ENCODE peak calls at places on chromosomes 4 and X, in eight cellular contexts. One of them, this sample, is unnamed.

GRCh38 chr4:15754323-15754722 is 23.8 kb upstream of the CD38 start:
- DNase-seq in ascending aorta: no peak
- DNase-seq in right lobe of liver: no peak
- DNase-seq in adipocyte: no peak
- DNase-seq in right cardiac atrium: no peak
- DNase-seq in tibial nerve: no peak
- DNase-seq in colonic mucosa: no peak
- DNase-seq in A549: no peak
- DNase-seq in this sample: peak; percentile 91

GRCh38 chr4:140952709-140953108 is 180.6 kb downstream of the RNF150 start:
- DNase-seq in ascending aorta: no peak
- DNase-seq in right lobe of liver: no peak
- DNase-seq in adipocyte: peak; percentile 53
- DNase-seq in right cardiac atrium: no peak
- DNase-seq in tibial nerve: no peak
- DNase-seq in colonic mucosa: no peak
- DNase-seq in A549: no peak
- DNase-seq in this sample: no peak

GRCh38 chrX:149628280-149628679 is 3.3 kb downstream of the TMEM185A start:
- DNase-seq in ascending aorta: no peak
- DNase-seq in right lobe of liver: no peak
- DNase-seq in adipocyte: no peak
- DNase-seq in right cardiac atrium: no peak
- DNase-seq in tibial nerve: no peak
- DNase-seq in colonic mucosa: no peak
- DNase-seq in A549: no peak
- DNase-seq in this sample: no peak

GRCh38 chrX:12984629-12985303 is 9.9 kb downstream of the TMSB4X start:
- DNase-seq in ascending aorta: no peak
- DNase-seq in right lobe of liver: no peak
- DNase-seq in adipocyte: peak; percentile 22
- DNase-seq in right cardiac atrium: no peak
- DNase-seq in tibial nerve: no peak
- DNase-seq in colonic mucosa: no peak
- DNase-seq in A549: peak; percentile 76
- DNase-seq in this sample: peak; percentile 63

GRCh38 chrX:53654378-53654777 is 32.1 kb downstream of the HUWE1 start:
- DNase-seq in ascending aorta: no peak
- DNase-seq in right lobe of liver: no peak
- DNase-seq in adipocyte: peak; percentile 29
- DNase-seq in right cardiac atrium: no peak
- DNase-seq in tibial nerve: no peak
- DNase-seq in colonic mucosa: no peak
- DNase-seq in A549: no peak
- DNase-seq in this sample: no peak

GRCh38 chrX:35682481-35682880 is 115.7 kb upstream of the MAGEB16 start:
- DNase-seq in ascending aorta: no peak
- DNase-seq in right lobe of liver: no peak
- DNase-seq in adipocyte: no peak
- DNase-seq in right cardiac atrium: no peak
- DNase-seq in tibial nerve: no peak
- DNase-seq in colonic mucosa: no peak
- DNase-seq in A549: no peak
- DNase-seq in this sample: no peak

GRCh38 chrX:112512509-112512908 is 167.2 kb downstream of the LHFPL1 start:
- DNase-seq in ascending aorta: no peak
- DNase-seq in right lobe of liver: no peak
- DNase-seq in adipocyte: peak; percentile 15
- DNase-seq in right cardiac atrium: no peak
- DNase-seq in tibial nerve: no peak
- DNase-seq in colonic mucosa: no peak
- DNase-seq in A549: no peak
- DNase-seq in this sample: no peak

GRCh38 chrX:16160729-16161128 is 6.6 kb upstream of the MAGEB17 start:
- DNase-seq in ascending aorta: no peak
- DNase-seq in right lobe of liver: no peak
- DNase-seq in adipocyte: peak; percentile 30
- DNase-seq in right cardiac atrium: no peak
- DNase-seq in tibial nerve: no peak
- DNase-seq in colonic mucosa: no peak
- DNase-seq in A549: peak; percentile 53
- DNase-seq in this sample: no peak

GRCh38 chr4:97500423-97500822 is 642.9 kb downstream of the STPG2 start:
- DNase-seq in ascending aorta: no peak
- DNase-seq in right lobe of liver: no peak
- DNase-seq in adipocyte: no peak
- DNase-seq in right cardiac atrium: no peak
- DNase-seq in tibial nerve: no peak
- DNase-seq in colonic mucosa: no peak
- DNase-seq in A549: no peak
- DNase-seq in this sample: no peak

GRCh38 chr4:109969909-109970308 is 57.2 kb downstream of the EGF start:
- DNase-seq in ascending aorta: no peak
- DNase-seq in right lobe of liver: no peak
- DNase-seq in adipocyte: no peak
- DNase-seq in right cardiac atrium: no peak
- DNase-seq in tibial nerve: no peak
- DNase-seq in colonic mucosa: no peak
- DNase-seq in A549: no peak
- DNase-seq in this sample: peak; percentile 25

GRCh38 chrX:44003975-44004374 is 30.8 kb upstream of the NDP start:
- DNase-seq in ascending aorta: no peak
- DNase-seq in right lobe of liver: no peak
- DNase-seq in adipocyte: peak; percentile 3
- DNase-seq in right cardiac atrium: no peak
- DNase-seq in tibial nerve: no peak
- DNase-seq in colonic mucosa: no peak
- DNase-seq in A549: no peak
- DNase-seq in this sample: no peak

GRCh38 chr4:141871086-141871485 is 234.7 kb downstream of the IL15 start:
- DNase-seq in ascending aorta: no peak
- DNase-seq in right lobe of liver: no peak
- DNase-seq in adipocyte: peak; percentile 14
- DNase-seq in right cardiac atrium: no peak
- DNase-seq in tibial nerve: no peak
- DNase-seq in colonic mucosa: no peak
- DNase-seq in A549: no peak
- DNase-seq in this sample: peak; percentile 39

GRCh38 chr4:46390353-46391058 is 578 bp upstream of the GABRA2 start:
- DNase-seq in ascending aorta: no peak
- DNase-seq in right lobe of liver: no peak
- DNase-seq in adipocyte: no peak
- DNase-seq in right cardiac atrium: peak; percentile 21
- DNase-seq in tibial nerve: no peak
- DNase-seq in colonic mucosa: no peak
- DNase-seq in A549: no peak
- DNase-seq in this sample: no peak
- H3K4me3 ChIP-seq in ascending aorta: peak overlapping the region; percentile 45
- H3K4me3 ChIP-seq in right lobe of liver: no peak overlapping the region
- H3K4me3 ChIP-seq in adipocyte: peak overlapping the region; percentile 59
- H3K4me3 ChIP-seq in right cardiac atrium: peak overlapping the region; percentile 37
- H3K4me3 ChIP-seq in tibial nerve: peak overlapping the region; percentile 38
- H3K4me3 ChIP-seq in colonic mucosa: peak overlapping the region; percentile 38
- H3K4me3 ChIP-seq in A549: peak overlapping the region; percentile 32
- H3K4me3 ChIP-seq in this sample: no peak overlapping the region

DNA sequence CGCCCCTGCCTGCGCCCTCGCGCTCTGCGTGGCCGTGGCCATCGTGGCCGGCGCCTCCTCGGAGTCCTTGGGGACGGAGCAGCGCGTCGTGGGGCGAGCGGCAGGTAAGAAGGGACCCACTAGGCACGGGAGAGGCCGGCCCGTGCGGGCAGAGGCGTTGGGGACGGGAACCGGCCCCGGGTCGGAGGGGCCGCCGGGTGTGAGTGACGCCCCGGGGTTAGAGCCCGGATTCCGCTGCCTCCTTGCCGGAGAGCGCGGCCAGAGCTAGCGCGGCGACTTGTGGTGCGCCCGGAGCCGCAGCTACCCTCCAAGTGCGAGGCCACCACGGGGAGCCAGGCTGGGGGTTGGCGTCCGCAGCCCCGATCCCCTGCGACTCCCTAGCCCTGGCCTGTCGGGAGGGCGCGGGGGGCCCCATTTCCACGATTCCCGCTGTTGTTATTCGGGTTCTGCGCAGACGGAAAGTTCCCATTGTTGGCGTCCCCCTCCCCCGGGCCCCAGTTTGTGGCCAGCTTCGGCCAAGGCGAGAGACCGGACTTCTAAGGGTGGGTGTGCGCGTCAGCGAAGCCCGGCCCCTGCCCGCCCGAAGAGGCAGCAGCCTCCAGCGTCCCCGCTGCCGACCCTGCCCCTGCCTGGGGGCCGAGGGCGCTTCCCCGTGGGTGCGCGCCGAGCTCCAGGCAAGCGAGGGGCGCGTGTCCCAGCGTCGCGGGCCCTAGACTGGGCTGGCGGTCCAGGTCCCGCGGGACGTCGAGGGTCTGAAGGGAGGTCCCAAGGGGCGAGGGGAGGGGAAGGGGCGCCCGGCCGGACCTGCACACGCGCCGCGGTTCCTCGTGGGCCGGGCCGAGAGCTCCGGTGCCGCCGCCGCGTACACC is 1.1 kb downstream of the FGFR3 start:
- DNase-seq in ascending aorta: no peak
- DNase-seq in right lobe of liver: no peak
- DNase-seq in adipocyte: peak; percentile 41
- DNase-seq in right cardiac atrium: no peak
- DNase-seq in tibial nerve: no peak
- DNase-seq in colonic mucosa: no peak
- DNase-seq in A549: peak; percentile 42
- DNase-seq in this sample: no peak
- H3K4me3 ChIP-seq in ascending aorta: peak overlapping the region; percentile 55
- H3K4me3 ChIP-seq in right lobe of liver: peak overlapping the region; percentile 68
- H3K4me3 ChIP-seq in adipocyte: no peak overlapping the region
- H3K4me3 ChIP-seq in right cardiac atrium: peak overlapping the region; percentile 78
- H3K4me3 ChIP-seq in tibial nerve: peak overlapping the region; percentile 15
- H3K4me3 ChIP-seq in colonic mucosa: peak overlapping the region; percentile 64
- H3K4me3 ChIP-seq in A549: peak overlapping the region; percentile 62
- H3K4me3 ChIP-seq in this sample: peak overlapping the region; percentile 29

GRCh38 chr4:8857682-8858187 is 13.9 kb downstream of the HMX1 start:
- DNase-seq in ascending aorta: no peak
- DNase-seq in right lobe of liver: no peak
- DNase-seq in adipocyte: no peak
- DNase-seq in right cardiac atrium: no peak
- DNase-seq in tibial nerve: no peak
- DNase-seq in colonic mucosa: no peak
- DNase-seq in A549: no peak
- DNase-seq in this sample: no peak

GRCh38 chr4:8856835-8857590 is 14.6 kb downstream of the HMX1 start:
- DNase-seq in ascending aorta: no peak
- DNase-seq in right lobe of liver: no peak
- DNase-seq in adipocyte: no peak
- DNase-seq in right cardiac atrium: no peak
- DNase-seq in tibial nerve: no peak
- DNase-seq in colonic mucosa: no peak
- DNase-seq in A549: no peak
- DNase-seq in this sample: no peak

GRCh38 chr4:8859550-8860095 is 12.0 kb downstream of the HMX1 start:
- DNase-seq in ascending aorta: no peak
- DNase-seq in right lobe of liver: no peak
- DNase-seq in adipocyte: no peak
- DNase-seq in right cardiac atrium: no peak
- DNase-seq in tibial nerve: no peak
- DNase-seq in colonic mucosa: no peak
- DNase-seq in A549: no peak
- DNase-seq in this sample: no peak

GRCh38 chr4:8858925-8859210 is 12.8 kb downstream of the HMX1 start:
- DNase-seq in ascending aorta: no peak
- DNase-seq in right lobe of liver: no peak
- DNase-seq in adipocyte: no peak
- DNase-seq in right cardiac atrium: no peak
- DNase-seq in tibial nerve: no peak
- DNase-seq in colonic mucosa: no peak
- DNase-seq in A549: no peak
- DNase-seq in this sample: no peak

DNA sequence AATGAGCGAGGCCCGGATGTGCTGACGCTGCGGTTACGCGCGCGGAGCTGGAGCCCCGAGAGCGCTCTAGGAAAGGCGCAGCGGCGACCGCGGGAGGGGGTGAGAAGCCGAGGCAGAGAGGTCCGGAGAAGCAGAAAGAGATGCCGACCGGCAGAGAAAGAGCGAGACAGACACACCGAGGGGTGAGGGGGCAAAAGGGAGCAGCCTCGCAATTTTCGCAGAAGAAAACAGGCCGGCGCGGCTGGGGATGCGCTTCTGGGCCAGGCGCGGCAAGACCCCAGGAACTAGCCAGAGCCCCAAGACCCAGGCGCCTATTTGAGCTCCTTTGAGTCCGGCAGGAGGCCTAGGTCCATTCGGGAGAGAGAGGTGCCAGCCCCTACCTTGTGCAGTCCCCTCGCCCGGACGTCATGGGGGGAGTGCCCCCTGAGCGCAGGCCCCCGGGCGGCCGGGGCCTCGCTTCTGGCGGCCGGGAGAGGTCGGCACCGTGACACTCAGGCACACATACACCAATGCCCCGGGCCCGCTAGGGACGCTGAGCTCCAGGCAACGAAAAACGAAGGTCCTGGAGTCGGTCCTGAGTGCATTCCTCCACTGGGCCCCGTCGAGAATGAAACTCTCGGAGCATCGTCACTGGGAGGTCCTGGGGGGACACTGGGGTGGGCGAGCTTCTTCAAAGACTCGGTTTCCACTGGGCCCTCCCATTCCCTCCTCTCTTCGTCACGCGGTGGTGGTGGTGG is 13.3 kb downstream of the HMX1 start:
- DNase-seq in ascending aorta: no peak
- DNase-seq in right lobe of liver: no peak
- DNase-seq in adipocyte: no peak
- DNase-seq in right cardiac atrium: no peak
- DNase-seq in tibial nerve: no peak
- DNase-seq in colonic mucosa: no peak
- DNase-seq in A549: no peak
- DNase-seq in this sample: no peak
- H3K4me3 ChIP-seq in ascending aorta: no peak overlapping the region
- H3K4me3 ChIP-seq in right lobe of liver: no peak overlapping the region
- H3K4me3 ChIP-seq in adipocyte: no peak overlapping the region
- H3K4me3 ChIP-seq in right cardiac atrium: no peak overlapping the region
- H3K4me3 ChIP-seq in tibial nerve: no peak overlapping the region
- H3K4me3 ChIP-seq in colonic mucosa: no peak overlapping the region
- H3K4me3 ChIP-seq in A549: peak overlapping the region; percentile 23
- H3K4me3 ChIP-seq in this sample: no peak overlapping the region

GRCh38 chr4:143692241-143692640 is 8.2 kb downstream of the FREM3 start:
- DNase-seq in ascending aorta: no peak
- DNase-seq in right lobe of liver: no peak
- DNase-seq in adipocyte: no peak
- DNase-seq in right cardiac atrium: no peak
- DNase-seq in tibial nerve: no peak
- DNase-seq in colonic mucosa: no peak
- DNase-seq in A549: no peak
- DNase-seq in this sample: no peak

GRCh38 chr4:143699331-143700059 is 980 bp downstream of the FREM3 start:
- DNase-seq in ascending aorta: no peak
- DNase-seq in right lobe of liver: no peak
- DNase-seq in adipocyte: no peak
- DNase-seq in right cardiac atrium: peak; percentile 58
- DNase-seq in tibial nerve: no peak
- DNase-seq in colonic mucosa: no peak
- DNase-seq in A549: no peak
- DNase-seq in this sample: no peak

DNA sequence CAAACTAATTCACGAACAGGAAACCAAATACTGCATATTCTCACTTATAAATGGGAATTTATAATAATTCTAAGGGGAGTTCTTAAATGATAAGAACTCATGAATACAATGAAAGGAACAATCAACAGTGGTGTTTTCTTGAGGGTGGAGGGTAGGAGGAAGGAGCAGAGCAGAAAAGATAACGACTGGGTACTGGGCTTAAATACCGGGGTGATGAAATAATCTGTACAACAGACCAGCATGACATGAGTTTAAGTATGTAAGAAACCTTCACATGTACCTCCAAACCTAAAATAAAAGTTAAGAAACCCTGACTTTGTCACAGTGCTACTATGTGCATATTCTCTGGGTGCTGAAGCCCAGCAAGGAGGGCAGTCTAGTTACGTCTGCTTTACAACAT is 6.6 kb downstream of the FREM3 start:
- DNase-seq in ascending aorta: no peak
- DNase-seq in right lobe of liver: no peak
- DNase-seq in adipocyte: no peak
- DNase-seq in right cardiac atrium: no peak
- DNase-seq in tibial nerve: no peak
- DNase-seq in colonic mucosa: no peak
- DNase-seq in A549: no peak
- DNase-seq in this sample: no peak
- H3K4me3 ChIP-seq in ascending aorta: no peak overlapping the region
- H3K4me3 ChIP-seq in right lobe of liver: no peak overlapping the region
- H3K4me3 ChIP-seq in adipocyte: no peak overlapping the region
- H3K4me3 ChIP-seq in right cardiac atrium: no peak overlapping the region
- H3K4me3 ChIP-seq in tibial nerve: no peak overlapping the region
- H3K4me3 ChIP-seq in colonic mucosa: no peak overlapping the region
- H3K4me3 ChIP-seq in A549: no peak overlapping the region
- H3K4me3 ChIP-seq in this sample: no peak overlapping the region

This sample was measured in Jurkat, Clone E6-1.